ENCODE peak calls at places on chromosomes 11 and 22, in seven cellular contexts. A is neuronal stem cell, G is trophoblast cell, T is IMR-90, O is H9, H is mesenchymal stem cell, I is H1. N is an unnamed sample.

GRCh38 chr11:11709447-11710239 is 87.8 kb upstream of the GALNT18 start:
- DNase-seq in I (no peak), H (no peak), G (no peak), A (no peak), O (no peak), T (no peak), N (no peak)

GRCh38 chr11:123616505-123617198 is 37.8 kb downstream of the SCN3B start:
- DNase-seq in A (no peak), T (peak; percentile 86), I (no peak), O (no peak), H (peak; percentile 76), G (no peak), N (no peak)

GRCh38 chr22:42966389-42966998 is 48.5 kb downstream of the PACSIN2 start:
- DNase-seq in A (no peak), G (no peak), I (no peak), O (no peak), H (no peak), T (no peak), N (no peak)

GRCh38 chr11:7416080-7416479 is 69.2 kb upstream of the OLFML1 start:
- DNase-seq in T (no peak), I (no peak), O (no peak), G (no peak), A (no peak), H (no peak), N (no peak)

GRCh38 chr11:123100378-123101085 is 38.6 kb upstream of the HSPA8 start:
- DNase-seq in I (no peak), T (no peak), H (no peak), O (no peak), G (no peak), A (no peak), N (no peak)

GRCh38 chr11:67056640-67057409 is at the start of gene RHOD:
- DNase-seq in G (peak; percentile 78), A (peak; percentile 39), O (peak; percentile 71), H (no peak), T (no peak), I (peak; percentile 86), N (peak; percentile 70)

GRCh38 chr11:46278387-46279173 is 1.1 kb downstream of the CREB3L1 start:
- DNase-seq in G (peak; percentile 18), A (no peak), T (peak; percentile 59), I (peak; percentile 92), H (peak; percentile 79), O (peak; percentile 75), N (peak; percentile 79)

GRCh38 chr11:1042626-1043562 is 6.4 kb upstream of the MUC6 start:
- DNase-seq in G (no peak), H (no peak), T (no peak), I (no peak), A (no peak), O (no peak), N (no peak)

GRCh38 chr22:19530751-19531150 is 6.5 kb upstream of the CLDN5 start:
- DNase-seq in T (no peak), O (no peak), A (no peak), G (no peak), I (no peak), H (no peak), N (no peak)

GRCh38 chr11:73263640-73264039 is 8.5 kb upstream of the P2RY6 start:
- DNase-seq in O (peak; percentile 8), T (no peak), G (no peak), A (no peak), H (no peak), I (no peak), N (no peak)

GRCh38 chr11:75813622-75814039 is 1.4 kb upstream of the UVRAG start:
- DNase-seq in H (peak; percentile 30), I (no peak), A (no peak), O (no peak), T (peak; percentile 20), G (peak; percentile 70), N (peak; percentile 37)

GRCh38 chr11:75811485-75811884 is 3.5 kb upstream of the UVRAG start:
- DNase-seq in G (no peak), A (no peak), T (no peak), I (no peak), O (no peak), H (no peak), N (peak; percentile 48)

GRCh38 chr11:75813126-75813525 is 1.9 kb upstream of the UVRAG start:
- DNase-seq in O (no peak), H (no peak), T (no peak), G (peak; percentile 36), I (no peak), A (no peak), N (no peak)

GRCh38 chr11:75814369-75814685 is 683 bp upstream of the UVRAG start:
- DNase-seq in A (no peak), G (no peak), H (no peak), T (no peak), O (no peak), I (no peak), N (no peak)

GRCh38 chr11:75812542-75813040 is 2.4 kb upstream of the UVRAG start:
- DNase-seq in T (no peak), I (no peak), A (no peak), H (no peak), O (no peak), G (no peak), N (peak; percentile 76)
- H3K9ac ChIP-seq in T (no peak overlapping the region), I (no peak overlapping the region), A (no peak overlapping the region), H (no peak overlapping the region), O (no peak overlapping the region), G (no peak overlapping the region), N (no peak overlapping the region)

GRCh38 chr22:38298312-38299000 is 18.8 kb downstream of the CSNK1E start:
- DNase-seq in T (peak; percentile 88), H (peak; percentile 62), G (peak; percentile 99), I (no peak), O (peak; percentile 74), A (no peak), N (peak; percentile 96)

GRCh38 chr22:38295863-38296262 is 21.4 kb downstream of the CSNK1E start:
- DNase-seq in H (no peak), A (no peak), I (no peak), O (no peak), G (peak; percentile 61), T (no peak), N (no peak)

GRCh38 chr22:38295339-38295738 is 21.9 kb downstream of the CSNK1E start:
- DNase-seq in A (no peak), I (no peak), G (no peak), O (no peak), H (no peak), T (no peak), N (no peak)

GRCh38 chr22:38294193-38294592 is 21.4 kb upstream of the TMEM184B start:
- DNase-seq in G (no peak), O (no peak), I (no peak), H (no peak), A (no peak), T (no peak), N (no peak)

DNA sequence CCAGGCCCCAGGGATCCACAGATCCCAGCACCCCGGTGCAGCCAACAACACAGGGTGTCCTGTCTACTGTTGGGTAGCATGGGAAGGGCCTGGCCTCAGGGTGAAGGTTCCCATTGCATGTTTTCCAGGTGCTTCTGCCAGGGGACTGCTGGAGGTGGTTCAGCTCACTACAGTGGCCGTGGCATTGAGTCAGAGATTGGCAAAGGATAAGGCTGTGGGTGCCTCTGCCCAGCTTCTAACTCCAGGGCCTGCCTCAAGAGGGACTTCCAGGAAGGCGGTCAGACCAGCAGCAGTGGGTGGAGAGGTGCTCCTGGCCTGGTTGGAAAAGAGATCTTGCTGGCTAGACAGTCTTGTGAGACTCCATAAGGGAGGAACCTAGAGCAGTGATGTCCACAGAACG is 20.9 kb downstream of the CSNK1E start:
- DNase-seq in G (no peak), I (no peak), A (no peak), T (no peak), O (no peak), H (no peak), N (no peak)
- H2AK5ac ChIP-seq in G (no peak overlapping the region), I (no peak overlapping the region), A (no peak overlapping the region), T (no peak overlapping the region), O (no peak overlapping the region), H (no peak overlapping the region), N (no peak overlapping the region)

GRCh38 chr22:50287731-50288130 is 17.6 kb upstream of the MAPK11 start:
- DNase-seq in H (no peak), G (no peak), T (no peak), I (no peak), O (no peak), A (no peak), N (no peak)
- H3K18ac ChIP-seq in H (no peak overlapping the region), G (no peak overlapping the region), T (no peak overlapping the region), I (no peak overlapping the region), O (no peak overlapping the region), A (no peak overlapping the region), N (no peak overlapping the region)

DNA sequence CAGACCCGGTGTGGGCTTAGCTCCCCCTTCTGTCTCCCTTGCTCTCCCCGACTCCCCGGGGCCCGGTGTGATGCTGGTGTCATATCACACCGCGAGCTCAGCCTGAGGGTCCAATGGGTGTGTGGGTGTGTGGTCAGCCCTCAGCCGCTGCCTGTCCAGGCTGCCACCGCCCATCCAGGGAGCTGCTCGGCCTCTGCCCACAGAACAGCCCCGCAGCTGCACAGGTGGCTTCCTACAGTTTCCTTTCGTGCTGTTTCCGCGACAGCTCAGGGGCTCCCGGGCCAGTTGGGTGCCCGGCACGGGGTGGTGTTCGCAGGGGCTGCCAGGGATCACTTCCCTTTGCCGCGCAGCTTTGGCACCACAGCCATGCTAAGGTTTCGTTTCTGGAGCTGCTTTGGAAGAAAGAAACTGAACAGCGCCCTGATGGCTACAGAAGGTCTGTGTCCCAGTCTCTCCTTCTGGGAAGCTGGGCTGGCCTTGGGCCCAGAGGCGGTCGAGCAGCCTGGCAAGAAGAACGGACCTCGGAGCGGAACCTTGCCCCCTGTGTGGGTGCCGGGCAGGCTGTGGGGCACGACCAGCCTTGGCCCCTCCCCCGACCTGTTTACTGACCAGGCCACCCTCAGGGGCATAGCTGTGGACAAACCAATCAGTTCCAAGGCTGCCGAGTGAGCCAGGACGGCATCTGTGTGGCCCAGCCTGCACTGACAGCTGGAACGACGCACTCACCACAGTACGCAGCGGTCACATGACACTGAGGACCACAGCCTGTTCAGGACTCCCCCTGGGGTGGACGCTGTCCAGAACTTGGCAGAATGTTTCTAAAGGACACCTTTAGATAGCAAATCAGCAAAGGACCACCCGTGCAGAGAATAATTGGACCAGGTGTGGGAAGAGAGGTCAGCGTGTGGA is 7.0 kb downstream of the PIM3 start:
- DNase-seq in A (no peak), H (peak; percentile 42), O (peak; percentile 33), T (no peak), G (peak; percentile 27), I (peak; percentile 46), N (no peak)
- H3K9ac ChIP-seq in A (peak overlapping the region; percentile 70), H (peak overlapping the region; percentile 53), O (no peak overlapping the region), T (no peak overlapping the region), G (no peak overlapping the region), I (no peak overlapping the region), N (no peak overlapping the region)

DNA sequence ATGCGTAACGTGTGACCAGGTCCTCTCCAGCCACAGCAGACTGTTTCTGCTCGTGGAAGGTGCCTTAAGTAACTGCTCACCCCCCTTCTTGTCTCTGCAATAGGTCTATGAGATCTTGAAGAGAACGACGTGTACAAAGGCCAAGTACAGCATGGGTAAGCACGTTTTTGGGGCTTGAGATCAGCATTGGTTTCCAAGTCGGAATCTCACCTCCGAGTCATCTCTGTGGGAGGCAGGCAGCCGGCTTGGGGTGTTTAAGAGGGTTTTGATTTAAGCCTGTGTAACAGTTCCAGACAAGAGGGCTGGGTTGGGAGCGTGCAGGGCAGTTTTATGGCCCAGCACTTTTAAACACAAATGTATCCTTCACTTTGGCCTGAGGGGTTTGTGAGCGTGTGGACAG is 30.1 kb downstream of the ANO1 start:
- DNase-seq in I (no peak), T (peak; percentile 84), G (no peak), A (no peak), H (peak; percentile 47), O (no peak), N (no peak)
- H2AK5ac ChIP-seq in I (no peak overlapping the region), T (peak overlapping the region; percentile 54), G (no peak overlapping the region), A (no peak overlapping the region), H (no peak overlapping the region), O (no peak overlapping the region), N (no peak overlapping the region)